ENCODE peak calls at places on chromosomes 1 and 21, in six cellular contexts. One of them, this sample, is unnamed.

GRCh38 chr1:177983824-177984528 is 14.1 kb upstream of the SEC16B start:
- DNase-seq in iPS DF 6.9: peak
- DNase-seq in fibroblast of villous mesenchyme: peak
- DNase-seq in ACHN: no peak
- DNase-seq in effector CD4-positive, alpha-beta T cell: no peak
- DNase-seq in mesendoderm: peak
- DNase-seq in this sample: no peak

GRCh38 chr21:43845386-43845785 is 19.6 kb upstream of the AGPAT3 start:
- DNase-seq in iPS DF 6.9: no peak
- DNase-seq in fibroblast of villous mesenchyme: no peak
- DNase-seq in ACHN: no peak
- DNase-seq in effector CD4-positive, alpha-beta T cell: no peak
- DNase-seq in mesendoderm: no peak
- DNase-seq in this sample: no peak

GRCh38 chr21:44657635-44658183 is at the start of gene KRTAP12-3:
- DNase-seq in iPS DF 6.9: no peak
- DNase-seq in fibroblast of villous mesenchyme: peak
- DNase-seq in ACHN: no peak
- DNase-seq in effector CD4-positive, alpha-beta T cell: peak
- DNase-seq in mesendoderm: no peak
- DNase-seq in this sample: peak

GRCh38 chr1:77888429-77889239 is at the start of gene NEXN:
- DNase-seq in iPS DF 6.9: peak
- DNase-seq in fibroblast of villous mesenchyme: peak
- DNase-seq in ACHN: peak
- DNase-seq in effector CD4-positive, alpha-beta T cell: peak
- DNase-seq in mesendoderm: peak
- DNase-seq in this sample: no peak

GRCh38 chr1:66383168-66383567 is 150.8 kb upstream of the SGIP1 start:
- DNase-seq in iPS DF 6.9: no peak
- DNase-seq in fibroblast of villous mesenchyme: no peak
- DNase-seq in ACHN: no peak
- DNase-seq in effector CD4-positive, alpha-beta T cell: no peak
- DNase-seq in mesendoderm: peak
- DNase-seq in this sample: peak

GRCh38 chr1:156517746-156518145 is 17.2 kb upstream of the MEF2D start:
- DNase-seq in iPS DF 6.9: no peak
- DNase-seq in fibroblast of villous mesenchyme: no peak
- DNase-seq in ACHN: no peak
- DNase-seq in effector CD4-positive, alpha-beta T cell: no peak
- DNase-seq in mesendoderm: no peak
- DNase-seq in this sample: no peak

GRCh38 chr21:27693376-27693775 is 726.5 kb upstream of the ADAMTS5 start:
- DNase-seq in iPS DF 6.9: no peak
- DNase-seq in fibroblast of villous mesenchyme: peak
- DNase-seq in ACHN: peak
- DNase-seq in effector CD4-positive, alpha-beta T cell: no peak
- DNase-seq in mesendoderm: no peak
- DNase-seq in this sample: no peak

GRCh38 chr1:6205849-6206845 is at the start of gene RNF207:
- DNase-seq in iPS DF 6.9: no peak
- DNase-seq in fibroblast of villous mesenchyme: peak
- DNase-seq in ACHN: peak
- DNase-seq in effector CD4-positive, alpha-beta T cell: peak
- DNase-seq in mesendoderm: peak
- DNase-seq in this sample: no peak

GRCh38 chr1:223011230-223011856 is 131.7 kb downstream of the TLR5 start:
- DNase-seq in iPS DF 6.9: no peak
- DNase-seq in fibroblast of villous mesenchyme: no peak
- DNase-seq in ACHN: no peak
- DNase-seq in effector CD4-positive, alpha-beta T cell: no peak
- DNase-seq in mesendoderm: peak
- DNase-seq in this sample: no peak

GRCh38 chr1:203593723-203594122 is 32.9 kb upstream of the ATP2B4 start:
- DNase-seq in iPS DF 6.9: no peak
- DNase-seq in fibroblast of villous mesenchyme: peak
- DNase-seq in ACHN: peak
- DNase-seq in effector CD4-positive, alpha-beta T cell: peak
- DNase-seq in mesendoderm: peak
- DNase-seq in this sample: peak

GRCh38 chr1:172397221-172397620 is 23.3 kb upstream of the C1orf105 start:
- DNase-seq in iPS DF 6.9: no peak
- DNase-seq in fibroblast of villous mesenchyme: peak
- DNase-seq in ACHN: no peak
- DNase-seq in effector CD4-positive, alpha-beta T cell: no peak
- DNase-seq in mesendoderm: no peak
- DNase-seq in this sample: no peak

GRCh38 chr1:151199860-151200581 is 1.7 kb downstream of the PIP5K1A start:
- DNase-seq in iPS DF 6.9: no peak
- DNase-seq in fibroblast of villous mesenchyme: peak
- DNase-seq in ACHN: peak
- DNase-seq in effector CD4-positive, alpha-beta T cell: no peak
- DNase-seq in mesendoderm: peak
- DNase-seq in this sample: no peak

This sample was measured in DND-41.